ENCODE peak calls at places on chromosomes 3 and 15, in five cellular contexts. H is mammary epithelial cell, S is MM.1S, E is fibroblast of lung, D is GM23338. W is an unnamed sample.

GRCh38 chr3:64763980-64764379 is 76.2 kb upstream of the ADAMTS9 start:
- DNase-seq in H (peak), S (no peak), E (no peak), D (peak), W (no peak)

GRCh38 chr3:151276038-151277027 is 2.0 kb downstream of the P2RY14 start:
- DNase-seq in H (no peak), S (no peak), E (no peak), D (no peak), W (no peak)

GRCh38 chr3:154538566-154539360 is 108.8 kb upstream of the GPR149 start:
- DNase-seq in H (peak), S (no peak), E (no peak), D (no peak), W (no peak)

GRCh38 chr3:177427096-177427495 is 229.8 kb upstream of the TBL1XR1 start:
- DNase-seq in H (no peak), S (peak), E (no peak), D (no peak), W (no peak)

GRCh38 chr15:60695713-60696522 is 217.0 kb upstream of the ICE2 start:
- DNase-seq in H (no peak), S (no peak), E (no peak), D (no peak), W (no peak)

GRCh38 chr3:198106265-198106664 is 146.2 kb downstream of the LMLN start:
- DNase-seq in H (no peak), S (no peak), E (no peak), D (no peak), W (no peak)

GRCh38 chr15:72169921-72170611 is 27.5 kb downstream of the GRAMD2A start:
- DNase-seq in H (peak), S (no peak), E (no peak), D (no peak), W (no peak)

GRCh38 chr3:193872265-193872753 is 263.6 kb upstream of the HES1 start:
- DNase-seq in H (peak), S (peak), E (peak), D (no peak), W (no peak)

GRCh38 chr15:55588070-55588817 is at the start of gene PYGO1:
- DNase-seq in H (peak), S (peak), E (peak), D (peak), W (peak)

GRCh38 chr3:143529018-143529478 is 319.2 kb downstream of the SLC9A9 start:
- DNase-seq in H (no peak), S (no peak), E (peak), D (no peak), W (no peak)

GRCh38 chr3:106282931-106283330 is 414.1 kb upstream of the CBLB start:
- DNase-seq in H (no peak), S (no peak), E (no peak), D (no peak), W (no peak)

GRCh38 chr15:97504031-97504430 is 456.5 kb upstream of the ARRDC4 start:
- DNase-seq in H (peak), S (no peak), E (peak), D (no peak), W (no peak)

GRCh38 chr15:92091155-92091734 is 237.7 kb downstream of the SLCO3A1 start:
- DNase-seq in H (peak), S (no peak), E (peak), D (peak), W (no peak)

GRCh38 chr3:124793054-124793740 is 62.9 kb downstream of the UMPS start:
- DNase-seq in H (peak), S (no peak), E (no peak), D (no peak), W (no peak)

GRCh38 chr3:72346526-72346926 is 501.7 kb downstream of the SHQ1 start:
- DNase-seq in H (peak), S (no peak), E (peak), D (no peak), W (no peak)

GRCh38 chr3:2446146-2446545 is 347.5 kb downstream of the CNTN4 start:
- DNase-seq in H (no peak), S (no peak), E (no peak), D (no peak), W (no peak)

GRCh38 chr15:90838066-90838465 is 30.3 kb upstream of the FURIN start:
- DNase-seq in H (no peak), S (no peak), E (no peak), D (no peak), W (no peak)

GRCh38 chr3:11514191-11514770 is 129.4 kb downstream of the VGLL4 start:
- DNase-seq in H (no peak), S (no peak), E (peak), D (no peak), W (no peak)

GRCh38 chr3:168782193-168782592 is 686.5 kb upstream of the GOLIM4 start:
- DNase-seq in H (no peak), S (no peak), E (no peak), D (peak), W (no peak)

GRCh38 chr15:67003586-67003985 is 61.8 kb upstream of the SMAD3 start:
- DNase-seq in H (peak), S (no peak), E (no peak), D (no peak), W (no peak)

GRCh38 chr15:47388299-47388698 is 329.0 kb upstream of the SEMA6D start:
- DNase-seq in H (peak), S (no peak), E (no peak), D (no peak), W (no peak)

GRCh38 chr3:12670365-12670764 is 6.4 kb upstream of the RAF1 start:
- DNase-seq in H (no peak), S (no peak), E (no peak), D (no peak), W (no peak)

GRCh38 chr3:181704421-181705066 is 7.2 kb upstream of the SOX2 start:
- DNase-seq in H (no peak), S (no peak), E (no peak), D (peak), W (peak)
- TF ChIP-seq EZH2 in H (peak), S (no peak), E (no peak), D (no peak), W (no peak)

GRCh38 chr15:62066663-62067447 is at the start of gene C2CD4A:
- DNase-seq in H (peak), S (peak), E (peak), D (peak), W (peak)

GRCh38 chr15:62069551-62069950 is 2.8 kb downstream of the C2CD4A start:
- DNase-seq in H (no peak), S (no peak), E (no peak), D (no peak), W (no peak)

GRCh38 chr15:62068071-62068786 is 1.5 kb downstream of the C2CD4A start:
- DNase-seq in H (peak), S (peak), E (peak), D (peak), W (no peak)

GRCh38 chr15:62068787-62069170 is 2.0 kb downstream of the C2CD4A start:
- DNase-seq in H (peak), S (no peak), E (no peak), D (no peak), W (no peak)

GRCh38 chr15:62067448-62068044 is 769 bp downstream of the C2CD4A start:
- DNase-seq in H (peak), S (no peak), E (no peak), D (peak), W (no peak)
- TF ChIP-seq EZH2 in H (peak), S (no peak), E (peak), D (peak), W (peak)

GRCh38 chr3:147365196-147366115 is 40.9 kb downstream of the ZIC4 start:
- DNase-seq in H (no peak), S (no peak), E (no peak), D (no peak), W (no peak)
- TF ChIP-seq EZH2 in H (peak), S (no peak), E (no peak), D (no peak), W (no peak)

GRCh38 chr3:128650096-128651050 is at the start of gene RPN1:
- DNase-seq in H (peak), S (peak), E (peak), D (peak), W (peak)
- TF ChIP-seq EZH2 in H (no peak), S (no peak), E (no peak), D (no peak), W (no peak)

DNA sequence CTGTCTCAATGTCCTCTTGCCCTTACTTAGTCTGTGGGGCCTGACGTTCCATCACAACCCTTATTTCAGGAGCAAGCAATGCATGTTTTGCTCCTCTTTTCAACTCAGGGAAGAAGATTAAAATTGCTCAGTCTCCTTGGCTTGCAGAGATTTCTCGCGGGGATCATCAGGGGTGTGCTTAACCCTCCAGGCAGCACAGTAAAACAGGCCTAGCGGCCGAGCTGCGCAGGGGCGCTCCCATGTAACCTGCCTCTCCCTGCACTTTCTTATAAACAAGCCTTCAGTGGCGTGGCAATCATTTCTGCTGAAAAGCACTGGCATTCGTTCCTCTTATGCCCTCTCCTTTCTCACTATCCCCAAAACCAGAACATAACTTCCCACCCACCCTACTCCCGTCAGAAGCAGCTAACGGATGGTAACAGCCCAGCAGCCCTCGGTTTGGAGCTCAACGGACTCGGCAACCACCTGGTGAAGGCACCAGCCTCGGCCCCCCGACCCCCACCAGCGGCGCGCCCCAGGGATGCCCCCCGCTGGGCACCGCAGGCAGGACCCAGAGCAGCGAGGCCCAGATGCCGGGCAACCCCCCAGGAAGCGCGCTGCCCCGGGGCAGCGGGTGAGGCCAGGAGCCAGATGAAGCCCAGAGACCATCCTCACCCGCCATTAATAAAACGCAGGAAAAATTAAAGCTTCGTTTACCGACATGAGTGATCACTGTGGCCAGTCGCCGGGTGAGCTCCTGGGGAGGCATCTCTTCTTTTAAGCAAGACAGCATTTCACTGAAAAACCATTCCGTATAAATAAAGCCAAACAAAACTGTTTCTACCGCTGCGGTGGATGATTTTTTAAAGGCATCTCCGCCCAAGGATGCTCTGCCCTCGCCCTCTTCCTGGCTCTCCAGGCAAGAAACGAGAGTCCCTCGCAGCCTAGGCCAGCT is 946 bp downstream of the MCF2L2 start:
- DNase-seq in H (no peak), S (no peak), E (no peak), D (peak), W (no peak)
- TF ChIP-seq EZH2 in H (no peak), S (no peak), E (no peak), D (no peak), W (no peak)

GRCh38 chr3:15860014-15860934 is 62.5 kb upstream of the ANKRD28 start:
- DNase-seq in H (peak), S (peak), E (peak), D (peak), W (peak)
- TF ChIP-seq EZH2 in H (no peak), S (no peak), E (no peak), D (no peak), W (no peak)